ENCODE peak calls at places on chromosomes 7 and 10, in six cellular contexts. One of them, this sample, is unnamed.

GRCh38 chr10:43305881-43306280 is 39.0 kb upstream of the RASGEF1A start:
- DNase-seq in AML-193: no peak
- DNase-seq in cardiac muscle cell: peak; percentile 70
- DNase-seq in activated effector memory CD4-positive, alpha-beta T cell treated with anti-CD3 and anti-CD28 coated beads, Interleukin-2, amount 50 U/mL, for 16 hours: peak; percentile 57
- DNase-seq in naive thymus-derived CD8-positive, alpha-beta T cell: no peak
- DNase-seq in Kasumi-1: no peak
- DNase-seq in this sample: no peak

GRCh38 chr7:19932549-19933249 is 159.3 kb upstream of the TMEM196 start:
- DNase-seq in AML-193: no peak
- DNase-seq in cardiac muscle cell: no peak
- DNase-seq in activated effector memory CD4-positive, alpha-beta T cell treated with anti-CD3 and anti-CD28 coated beads, Interleukin-2, amount 50 U/mL, for 16 hours: no peak
- DNase-seq in naive thymus-derived CD8-positive, alpha-beta T cell: no peak
- DNase-seq in Kasumi-1: no peak
- DNase-seq in this sample: no peak

GRCh38 chr10:11517150-11517549 is 94.3 kb downstream of the USP6NL start:
- DNase-seq in AML-193: no peak
- DNase-seq in cardiac muscle cell: no peak
- DNase-seq in activated effector memory CD4-positive, alpha-beta T cell treated with anti-CD3 and anti-CD28 coated beads, Interleukin-2, amount 50 U/mL, for 16 hours: no peak
- DNase-seq in naive thymus-derived CD8-positive, alpha-beta T cell: no peak
- DNase-seq in Kasumi-1: no peak
- DNase-seq in this sample: no peak

GRCh38 chr10:78543749-78544446 is 510.2 kb downstream of the RPS24 start:
- DNase-seq in AML-193: no peak
- DNase-seq in cardiac muscle cell: peak; percentile 98
- DNase-seq in activated effector memory CD4-positive, alpha-beta T cell treated with anti-CD3 and anti-CD28 coated beads, Interleukin-2, amount 50 U/mL, for 16 hours: no peak
- DNase-seq in naive thymus-derived CD8-positive, alpha-beta T cell: no peak
- DNase-seq in Kasumi-1: no peak
- DNase-seq in this sample: no peak

GRCh38 chr7:149558149-149558861 is 60.7 kb upstream of the ZNF746 start:
- DNase-seq in AML-193: no peak
- DNase-seq in cardiac muscle cell: peak; percentile 44
- DNase-seq in activated effector memory CD4-positive, alpha-beta T cell treated with anti-CD3 and anti-CD28 coated beads, Interleukin-2, amount 50 U/mL, for 16 hours: no peak
- DNase-seq in naive thymus-derived CD8-positive, alpha-beta T cell: no peak
- DNase-seq in Kasumi-1: no peak
- DNase-seq in this sample: no peak

GRCh38 chr10:94279835-94280709 is 82.7 kb downstream of the NOC3L start:
- DNase-seq in AML-193: peak; percentile 43
- DNase-seq in cardiac muscle cell: peak; percentile 74
- DNase-seq in activated effector memory CD4-positive, alpha-beta T cell treated with anti-CD3 and anti-CD28 coated beads, Interleukin-2, amount 50 U/mL, for 16 hours: peak; percentile 85
- DNase-seq in naive thymus-derived CD8-positive, alpha-beta T cell: no peak
- DNase-seq in Kasumi-1: peak; percentile 85
- DNase-seq in this sample: peak; percentile 53

GRCh38 chr7:158684329-158684728 is 20.3 kb downstream of the NCAPG2 start:
- DNase-seq in AML-193: no peak
- DNase-seq in cardiac muscle cell: peak; percentile 18
- DNase-seq in activated effector memory CD4-positive, alpha-beta T cell treated with anti-CD3 and anti-CD28 coated beads, Interleukin-2, amount 50 U/mL, for 16 hours: no peak
- DNase-seq in naive thymus-derived CD8-positive, alpha-beta T cell: no peak
- DNase-seq in Kasumi-1: no peak
- DNase-seq in this sample: no peak

GRCh38 chr10:124126711-124127385 is 33.5 kb upstream of the CHST15 start:
- DNase-seq in AML-193: no peak
- DNase-seq in cardiac muscle cell: no peak
- DNase-seq in activated effector memory CD4-positive, alpha-beta T cell treated with anti-CD3 and anti-CD28 coated beads, Interleukin-2, amount 50 U/mL, for 16 hours: no peak
- DNase-seq in naive thymus-derived CD8-positive, alpha-beta T cell: peak; percentile 30
- DNase-seq in Kasumi-1: no peak
- DNase-seq in this sample: no peak

GRCh38 chr7:36021917-36022550 is 131.0 kb upstream of the EEPD1 start:
- DNase-seq in AML-193: no peak
- DNase-seq in cardiac muscle cell: no peak
- DNase-seq in activated effector memory CD4-positive, alpha-beta T cell treated with anti-CD3 and anti-CD28 coated beads, Interleukin-2, amount 50 U/mL, for 16 hours: no peak
- DNase-seq in naive thymus-derived CD8-positive, alpha-beta T cell: no peak
- DNase-seq in Kasumi-1: no peak
- DNase-seq in this sample: no peak

GRCh38 chr10:32378371-32379301 is 31.7 kb upstream of the EPC1 start:
- DNase-seq in AML-193: peak; percentile 92
- DNase-seq in cardiac muscle cell: peak; percentile 90
- DNase-seq in activated effector memory CD4-positive, alpha-beta T cell treated with anti-CD3 and anti-CD28 coated beads, Interleukin-2, amount 50 U/mL, for 16 hours: peak; percentile 97
- DNase-seq in naive thymus-derived CD8-positive, alpha-beta T cell: peak; percentile 96
- DNase-seq in Kasumi-1: peak; percentile 99
- DNase-seq in this sample: peak; percentile 92

GRCh38 chr7:33964417-33965115 is 59.2 kb downstream of the BMPER start:
- DNase-seq in AML-193: no peak
- DNase-seq in cardiac muscle cell: peak; percentile 38
- DNase-seq in activated effector memory CD4-positive, alpha-beta T cell treated with anti-CD3 and anti-CD28 coated beads, Interleukin-2, amount 50 U/mL, for 16 hours: no peak
- DNase-seq in naive thymus-derived CD8-positive, alpha-beta T cell: no peak
- DNase-seq in Kasumi-1: no peak
- DNase-seq in this sample: no peak

This sample was measured in Jurkat, Clone E6-1.